ENCODE peak calls at places on chromosomes 2 and 18, in six cellular contexts. N is body of pancreas, S is GM06990, H is fibroblast of villous mesenchyme, O is fibroblast of pulmonary artery, L is astrocyte of the cerebellum. M is an unnamed sample.

GRCh38 chr18:75107931-75108276 is 101.0 kb downstream of the PTGR3 start:
- DNase-seq in S (no peak), N (no peak), H (no peak), L (no peak), O (no peak), M (no peak)

GRCh38 chr2:128563348-128563687 is 244.7 kb upstream of the HS6ST1 start:
- DNase-seq in S (no peak), H (peak), O (peak), L (peak), N (peak), M (no peak)

GRCh38 chr2:218733615-218734021 is 23.0 kb downstream of the TTLL4 start:
- DNase-seq in L (no peak), O (peak), S (no peak), H (peak), N (no peak), M (peak)

GRCh38 chr2:80149991-80150390 is 154.6 kb downstream of the LRRTM1 start:
- DNase-seq in N (no peak), O (no peak), H (no peak), L (no peak), S (no peak), M (no peak)

GRCh38 chr2:15747698-15748471 is 156.2 kb downstream of the DDX1 start:
- DNase-seq in N (no peak), S (no peak), O (no peak), L (no peak), H (no peak), M (no peak)

GRCh38 chr2:119252186-119253113 is 28.8 kb downstream of the STEAP3 start:
- DNase-seq in S (no peak), L (peak), N (no peak), O (peak), H (peak), M (no peak)

GRCh38 chr2:10353931-10354330 is 51.2 kb downstream of the HPCAL1 start:
- DNase-seq in O (no peak), N (no peak), S (no peak), H (no peak), L (no peak), M (no peak)

GRCh38 chr18:77112161-77112801 is 20.3 kb downstream of the MBP start:
- DNase-seq in S (no peak), N (no peak), H (no peak), O (no peak), L (no peak), M (no peak)

GRCh38 chr18:24397131-24397693 is 412 bp downstream of the OSBPL1A start:
- DNase-seq in S (peak), H (peak), L (peak), N (peak), O (peak), M (no peak)

GRCh38 chr2:216555274-216555673 is 56.6 kb downstream of the RPL37A start:
- DNase-seq in H (no peak), S (no peak), N (peak), O (peak), L (no peak), M (no peak)

GRCh38 chr2:132583666-132584360 is 86.2 kb downstream of the LYPD1 start:
- DNase-seq in H (no peak), O (no peak), S (no peak), L (no peak), N (no peak), M (no peak)

GRCh38 chr2:44010266-44010665 is 14.5 kb upstream of the LRPPRC start:
- DNase-seq in S (no peak), O (no peak), L (peak), H (no peak), N (no peak), M (no peak)

GRCh38 chr2:42185200-42185921 is 16.2 kb downstream of the EML4 start:
- DNase-seq in L (no peak), N (no peak), S (no peak), H (no peak), O (no peak), M (no peak)

GRCh38 chr2:18187214-18187613 is 308.7 kb downstream of the KCNS3 start:
- DNase-seq in S (no peak), N (no peak), O (peak), L (no peak), H (no peak), M (no peak)

GRCh38 chr2:7866825-7867224 is 815.0 kb upstream of the ID2 start:
- DNase-seq in O (no peak), H (no peak), N (no peak), S (no peak), L (no peak), M (no peak)

GRCh38 chr18:5167827-5168226 is 29.2 kb downstream of the AKAIN1 start:
- DNase-seq in O (no peak), L (no peak), N (no peak), S (no peak), H (no peak), M (no peak)

GRCh38 chr2:63790913-63791312 is 50.8 kb upstream of the UGP2 start:
- DNase-seq in L (peak), S (no peak), O (peak), N (no peak), H (peak), M (no peak)

GRCh38 chr18:36695806-36696205 is 133.0 kb downstream of the TPGS2 start:
- DNase-seq in S (no peak), H (no peak), N (no peak), L (no peak), O (no peak), M (no peak)

GRCh38 chr18:36704656-36705055 is 124.1 kb downstream of the TPGS2 start:
- DNase-seq in L (no peak), O (no peak), H (no peak), N (no peak), S (no peak), M (no peak)

GRCh38 chr18:36697905-36698304 is 130.9 kb downstream of the TPGS2 start:
- DNase-seq in N (no peak), H (peak), S (no peak), L (peak), O (peak), M (no peak)

GRCh38 chr18:36702398-36703010 is 126.3 kb downstream of the TPGS2 start:
- DNase-seq in S (no peak), H (no peak), O (no peak), N (no peak), L (no peak), M (no peak)

DNA sequence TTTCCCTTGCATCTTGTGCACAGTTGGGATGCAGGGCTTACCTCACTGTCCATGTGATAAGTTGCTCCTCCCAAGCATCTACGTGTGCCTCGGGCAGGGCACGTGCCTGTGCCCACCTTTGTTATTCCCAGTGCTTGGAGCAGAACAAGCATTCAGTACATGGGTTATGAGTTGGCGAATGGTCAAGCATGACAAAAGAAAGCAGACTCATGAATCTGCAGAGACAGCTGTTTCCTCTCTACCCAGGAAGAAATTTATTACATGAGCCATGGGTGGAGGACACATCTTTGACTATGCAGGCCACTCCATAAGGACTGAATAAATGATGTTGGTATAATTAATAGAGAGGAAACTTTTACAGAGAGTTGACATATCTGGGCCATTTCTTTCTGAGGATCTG is 127.8 kb downstream of the TPGS2 start:
- DNase-seq in H (no peak), O (no peak), S (no peak), L (no peak), N (no peak), M (no peak)
- TF ChIP-seq CTCF in H (no peak), O (no peak), S (no peak), L (no peak), N (no peak), M (no peak)

GRCh38 chr2:115910270-115910669 is 1467.8 kb downstream of the DPP10 start:
- DNase-seq in L (no peak), O (no peak), S (no peak), N (no peak), H (no peak), M (no peak)
- TF ChIP-seq CTCF in L (no peak), O (no peak), S (peak), N (peak), H (no peak), M (no peak)

DNA sequence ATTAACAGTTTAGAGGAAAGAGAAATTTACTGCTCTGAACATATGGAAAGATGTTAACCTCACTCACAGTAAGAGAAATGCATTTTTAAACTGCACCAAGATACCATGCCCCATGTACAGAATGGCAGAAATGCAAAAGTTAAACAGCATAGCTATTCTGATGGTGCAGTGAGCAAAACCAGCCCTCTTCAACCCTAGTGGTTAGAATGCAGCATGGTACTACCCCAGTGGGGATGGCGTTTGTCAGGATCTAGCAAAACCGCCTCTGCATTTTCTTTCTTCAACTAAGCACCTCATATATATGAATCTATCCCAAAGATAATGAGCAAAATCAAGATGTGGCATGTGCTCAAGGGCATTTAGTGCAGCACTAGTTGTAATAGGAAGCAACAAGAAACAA is 98.0 kb downstream of the MGAT5 start:
- DNase-seq in L (no peak), S (no peak), H (no peak), N (no peak), O (no peak), M (no peak)
- TF ChIP-seq CTCF in L (no peak), S (no peak), H (peak), N (no peak), O (no peak), M (no peak)

GRCh38 chr2:192546566-192546965 is 351.8 kb upstream of the TMEFF2 start:
- DNase-seq in O (peak), L (no peak), N (no peak), S (no peak), H (no peak), M (no peak)

GRCh38 chr2:192544371-192544955 is 349.7 kb upstream of the TMEFF2 start:
- DNase-seq in H (no peak), N (no peak), S (no peak), O (peak), L (no peak), M (no peak)
- TF ChIP-seq CTCF in H (no peak), N (no peak), S (no peak), O (no peak), L (no peak), M (no peak)

DNA sequence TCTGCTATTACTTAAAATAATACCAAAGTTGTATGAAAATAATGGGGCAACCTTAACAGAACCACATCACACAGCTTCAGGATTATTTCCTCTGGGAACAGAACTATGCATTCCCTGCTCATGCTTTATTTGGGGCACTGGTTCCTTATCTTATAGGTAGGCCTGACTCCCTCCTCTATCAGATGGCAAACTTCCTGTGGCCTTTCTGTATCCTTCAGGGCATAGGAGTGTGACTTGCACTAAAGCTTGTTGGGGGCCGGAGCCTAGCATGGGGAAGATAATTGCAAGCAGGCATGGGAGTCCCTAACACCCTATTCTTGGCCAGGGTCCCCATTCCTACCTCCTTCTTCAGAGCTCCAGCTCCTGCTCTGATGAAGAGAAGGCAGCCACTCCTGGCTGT is 167.2 kb upstream of the SERTAD2 start:
- DNase-seq in N (no peak), S (no peak), L (no peak), H (no peak), O (no peak), M (no peak)
- TF ChIP-seq CTCF in N (no peak), S (no peak), L (no peak), H (no peak), O (no peak), M (no peak)

DNA sequence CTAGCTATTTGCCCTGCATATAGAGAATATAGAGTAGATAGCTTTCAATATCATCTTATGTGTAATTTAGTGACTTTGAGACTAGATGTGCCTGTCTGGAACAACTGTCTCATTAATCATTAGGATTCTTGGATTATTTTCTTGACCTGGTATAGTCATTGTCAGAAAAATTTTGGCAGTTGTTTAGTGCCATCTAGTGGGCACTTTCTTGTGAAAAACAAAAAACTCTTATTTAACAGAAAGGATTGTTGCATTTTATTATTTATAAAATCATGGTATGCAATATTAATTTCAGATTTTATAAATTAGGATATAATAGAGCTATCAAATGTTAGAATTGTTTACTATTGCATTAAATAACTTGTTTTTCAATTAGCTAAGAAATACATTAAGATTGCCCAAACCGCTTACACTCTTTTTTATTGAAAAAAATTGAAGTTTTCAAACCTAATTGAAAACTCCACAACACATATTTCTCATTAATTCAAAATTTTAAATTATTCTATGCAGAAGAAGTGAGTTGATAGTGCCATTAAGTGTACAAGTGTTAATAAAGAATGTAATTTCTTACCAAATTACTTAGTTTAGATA is 80.3 kb downstream of the DYNAP start:
- DNase-seq in O (peak), H (peak), L (no peak), S (no peak), N (no peak), M (peak)
- TF ChIP-seq CTCF in O (peak), H (peak), L (peak), S (peak), N (peak), M (peak)

GRCh38 chr18:34595673-34596072 is 114.4 kb upstream of the DTNA start:
- DNase-seq in S (no peak), N (no peak), H (peak), O (peak), L (peak), M (no peak)
- TF ChIP-seq CTCF in S (peak), N (peak), H (peak), O (peak), L (peak), M (no peak)